ENCODE peak calls at places on chromosomes 11 and 22, in five cellular contexts. One of them, this sample, is unnamed.

GRCh38 chr11:134332189-134332631 is 422 bp downstream of the GLB1L2 start:
- DNase-seq in cardiac fibroblast: no peak
- DNase-seq in body of pancreas: peak; percentile 37
- DNase-seq in epithelial cell of esophagus: peak; percentile 5
- DNase-seq in neural crest cell: peak; percentile 29
- DNase-seq in this sample: peak; percentile 34

GRCh38 chr22:34914871-34915270 is 151.1 kb upstream of the ISX start:
- DNase-seq in cardiac fibroblast: no peak
- DNase-seq in body of pancreas: no peak
- DNase-seq in epithelial cell of esophagus: no peak
- DNase-seq in neural crest cell: no peak
- DNase-seq in this sample: no peak

GRCh38 chr22:45284705-45285305 is at the start of gene UPK3A:
- DNase-seq in cardiac fibroblast: no peak
- DNase-seq in body of pancreas: peak; percentile 81
- DNase-seq in epithelial cell of esophagus: peak; percentile 58
- DNase-seq in neural crest cell: peak; percentile 49
- DNase-seq in this sample: peak; percentile 83

GRCh38 chr22:30212996-30213441 is 33.5 kb downstream of the LIF start:
- DNase-seq in cardiac fibroblast: no peak
- DNase-seq in body of pancreas: no peak
- DNase-seq in epithelial cell of esophagus: no peak
- DNase-seq in neural crest cell: no peak
- DNase-seq in this sample: peak; percentile 72

GRCh38 chr11:112114460-112114859 is 27.8 kb downstream of the SDHD start:
- DNase-seq in cardiac fibroblast: no peak
- DNase-seq in body of pancreas: no peak
- DNase-seq in epithelial cell of esophagus: no peak
- DNase-seq in neural crest cell: no peak
- DNase-seq in this sample: no peak

GRCh38 chr11:35682230-35683195 is 19.9 kb downstream of the TRIM44 start:
- DNase-seq in cardiac fibroblast: peak; percentile 21
- DNase-seq in body of pancreas: no peak
- DNase-seq in epithelial cell of esophagus: no peak
- DNase-seq in neural crest cell: no peak
- DNase-seq in this sample: no peak

GRCh38 chr11:118046051-118046963 is 30.6 kb upstream of the TMPRSS4 start:
- DNase-seq in cardiac fibroblast: no peak
- DNase-seq in body of pancreas: no peak
- DNase-seq in epithelial cell of esophagus: peak; percentile 22
- DNase-seq in neural crest cell: no peak
- DNase-seq in this sample: no peak

GRCh38 chr11:86790867-86791849 is 9.2 kb upstream of the PRSS23 start:
- DNase-seq in cardiac fibroblast: no peak
- DNase-seq in body of pancreas: no peak
- DNase-seq in epithelial cell of esophagus: no peak
- DNase-seq in neural crest cell: no peak
- DNase-seq in this sample: no peak

GRCh38 chr11:62082292-62082657 is 41.5 kb upstream of the INCENP start:
- DNase-seq in cardiac fibroblast: no peak
- DNase-seq in body of pancreas: no peak
- DNase-seq in epithelial cell of esophagus: no peak
- DNase-seq in neural crest cell: no peak
- DNase-seq in this sample: no peak
- TF ChIP-seq CTCF in cardiac fibroblast: no peak
- TF ChIP-seq CTCF in body of pancreas: no peak
- TF ChIP-seq CTCF in epithelial cell of esophagus: no peak
- TF ChIP-seq CTCF in neural crest cell: no peak
- TF ChIP-seq CTCF in this sample: no peak

DNA sequence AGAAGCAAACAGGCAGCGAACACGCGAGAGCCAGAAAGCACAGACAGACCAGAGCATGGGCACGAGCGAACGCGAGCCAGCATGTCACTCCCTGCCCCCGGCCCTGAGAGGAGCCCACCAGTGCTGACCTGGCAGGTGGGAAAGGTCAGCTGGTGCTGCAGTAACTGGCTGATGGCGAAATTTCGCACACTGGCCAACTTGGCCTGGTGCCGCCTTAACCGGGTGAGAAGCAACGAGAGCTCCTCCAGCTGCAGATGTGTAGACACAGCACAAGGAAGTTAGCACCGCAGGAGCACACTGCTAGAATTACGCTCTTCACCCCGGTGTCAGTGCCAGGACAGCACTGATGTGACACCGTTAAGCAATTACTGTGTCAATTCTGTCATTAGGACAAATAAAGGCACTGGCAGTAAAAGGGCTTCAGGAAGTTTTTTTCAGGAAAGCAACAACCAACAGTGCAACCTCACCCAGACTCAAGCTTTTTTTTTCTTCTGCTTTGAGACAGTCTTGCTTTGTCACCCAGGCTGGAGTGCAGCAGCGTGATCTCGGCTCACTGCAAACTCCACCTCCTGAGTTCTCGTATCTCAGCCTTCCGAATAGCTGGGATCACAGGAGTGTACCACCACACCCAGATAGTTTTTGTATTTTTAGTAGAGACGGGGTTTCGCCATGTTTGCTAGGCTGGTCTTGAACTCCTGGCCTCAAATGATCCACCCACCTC is 76.8 kb downstream of the C11orf58 start:
- DNase-seq in cardiac fibroblast: peak; percentile 58
- DNase-seq in body of pancreas: peak; percentile 71
- DNase-seq in epithelial cell of esophagus: no peak
- DNase-seq in neural crest cell: no peak
- DNase-seq in this sample: no peak
- TF ChIP-seq CTCF in cardiac fibroblast: no peak
- TF ChIP-seq CTCF in body of pancreas: no peak
- TF ChIP-seq CTCF in epithelial cell of esophagus: peak; percentile 4
- TF ChIP-seq CTCF in neural crest cell: no peak
- TF ChIP-seq CTCF in this sample: no peak

GRCh38 chr11:67252831-67253239 is 13.4 kb upstream of the GRK2 start:
- DNase-seq in cardiac fibroblast: peak; percentile 60
- DNase-seq in body of pancreas: no peak
- DNase-seq in epithelial cell of esophagus: peak; percentile 75
- DNase-seq in neural crest cell: no peak
- DNase-seq in this sample: peak; percentile 44
- TF ChIP-seq CTCF in cardiac fibroblast: peak; percentile 35
- TF ChIP-seq CTCF in body of pancreas: peak; percentile 7
- TF ChIP-seq CTCF in epithelial cell of esophagus: peak; percentile 68
- TF ChIP-seq CTCF in neural crest cell: peak; percentile 49
- TF ChIP-seq CTCF in this sample: peak; percentile 62

DNA sequence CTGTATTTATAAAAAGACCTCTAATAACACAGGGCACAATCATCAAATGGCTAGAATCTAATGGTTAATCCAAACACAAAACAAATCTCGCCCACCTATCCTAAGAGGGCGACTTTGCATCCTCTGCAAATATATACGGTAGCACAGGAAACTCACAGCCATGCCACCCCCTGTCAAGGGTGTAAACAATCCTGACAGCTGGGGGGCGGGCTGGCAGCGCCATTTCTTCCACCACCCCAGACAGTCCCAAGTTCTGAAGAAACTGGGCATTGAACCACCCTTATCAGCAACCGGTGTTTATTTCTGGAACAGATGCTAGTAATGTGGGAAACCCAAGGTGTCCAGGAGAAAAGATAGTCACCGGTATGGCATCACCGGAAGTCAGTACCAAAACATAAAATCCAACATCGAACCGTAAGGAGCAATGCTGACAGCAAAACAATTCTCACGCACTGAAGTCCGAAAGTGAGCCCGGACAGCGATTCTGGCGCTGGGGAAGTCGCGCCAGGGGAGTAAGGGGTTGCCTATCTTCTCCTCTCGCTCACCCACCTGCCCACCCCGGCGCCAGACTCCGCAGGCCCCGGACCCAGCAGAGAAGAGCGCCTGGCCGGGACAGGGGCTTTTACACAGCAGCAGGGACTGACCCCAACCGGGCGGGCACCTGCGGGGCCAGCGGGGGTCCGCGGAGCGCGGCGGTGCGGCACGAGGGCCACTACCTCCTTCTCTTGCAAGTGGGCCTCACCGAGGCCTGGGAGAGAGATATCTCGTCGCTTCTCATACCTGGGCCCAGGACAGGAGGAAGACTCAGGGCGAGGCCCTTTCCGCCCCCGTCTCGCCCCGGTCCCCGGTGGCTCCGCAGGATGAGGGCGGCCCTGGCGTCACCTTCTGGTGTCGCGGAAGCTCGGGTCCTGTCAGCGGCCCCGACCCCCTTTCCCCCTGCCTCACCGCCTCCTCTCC is 643 bp downstream of the FBXO3 start:
- DNase-seq in cardiac fibroblast: no peak
- DNase-seq in body of pancreas: no peak
- DNase-seq in epithelial cell of esophagus: peak; percentile 38
- DNase-seq in neural crest cell: no peak
- DNase-seq in this sample: no peak
- TF ChIP-seq CTCF in cardiac fibroblast: no peak
- TF ChIP-seq CTCF in body of pancreas: no peak
- TF ChIP-seq CTCF in epithelial cell of esophagus: peak; percentile 6
- TF ChIP-seq CTCF in neural crest cell: no peak
- TF ChIP-seq CTCF in this sample: no peak

GRCh38 chr11:28529540-28530410 is 421.6 kb downstream of the METTL15 start:
- DNase-seq in cardiac fibroblast: peak; percentile 79
- DNase-seq in body of pancreas: no peak
- DNase-seq in epithelial cell of esophagus: peak; percentile 65
- DNase-seq in neural crest cell: no peak
- DNase-seq in this sample: peak; percentile 7
- TF ChIP-seq CTCF in cardiac fibroblast: peak; percentile 30
- TF ChIP-seq CTCF in body of pancreas: peak; percentile 48
- TF ChIP-seq CTCF in epithelial cell of esophagus: peak; percentile 29
- TF ChIP-seq CTCF in neural crest cell: peak; percentile 65
- TF ChIP-seq CTCF in this sample: peak; percentile 35

GRCh38 chr22:19432092-19432844 is at the start of gene MRPL40:
- DNase-seq in cardiac fibroblast: peak; percentile 97
- DNase-seq in body of pancreas: peak; percentile 94
- DNase-seq in epithelial cell of esophagus: peak; percentile 96
- DNase-seq in neural crest cell: peak; percentile 88
- DNase-seq in this sample: peak; percentile 97
- TF ChIP-seq CTCF in cardiac fibroblast: no peak
- TF ChIP-seq CTCF in body of pancreas: no peak
- TF ChIP-seq CTCF in epithelial cell of esophagus: no peak
- TF ChIP-seq CTCF in neural crest cell: peak; percentile 4
- TF ChIP-seq CTCF in this sample: no peak

GRCh38 chr11:126567419-126567818 is 211.9 kb downstream of the ST3GAL4 start:
- DNase-seq in cardiac fibroblast: no peak
- DNase-seq in body of pancreas: no peak
- DNase-seq in epithelial cell of esophagus: no peak
- DNase-seq in neural crest cell: no peak
- DNase-seq in this sample: no peak
- TF ChIP-seq CTCF in cardiac fibroblast: no peak
- TF ChIP-seq CTCF in body of pancreas: no peak
- TF ChIP-seq CTCF in epithelial cell of esophagus: no peak
- TF ChIP-seq CTCF in neural crest cell: no peak
- TF ChIP-seq CTCF in this sample: no peak

This sample was measured in BE2C.